ENCODE peak calls at places on chromosomes 7 and 10, in five cellular contexts. W is HepG2, P is SK-N-SH, N is IMR-90, X is K562. A is an unnamed sample.

GRCh38 chr10:120841522-120842189 is 9.5 kb upstream of the WDR11 start:
- DNase-seq in X (no peak), W (peak), P (no peak), N (no peak), A (no peak)

GRCh38 chr10:52368725-52369124 is 54.6 kb downstream of the DKK1 start:
- DNase-seq in P (no peak), N (no peak), X (no peak), W (no peak), A (no peak)

GRCh38 chr7:151254851-151255250 is 6.4 kb upstream of the SMARCD3 start:
- DNase-seq in W (no peak), N (no peak), P (no peak), X (no peak), A (no peak)

GRCh38 chr7:46545790-46546189 is 624.7 kb upstream of the IGFBP3 start:
- DNase-seq in P (no peak), X (no peak), N (peak), W (peak), A (no peak)

GRCh38 chr7:2812831-2813230 is 31.3 kb downstream of the GNA12 start:
- DNase-seq in P (no peak), W (no peak), N (no peak), X (no peak), A (no peak)

GRCh38 chr7:88310950-88311674 is 4.4 kb upstream of the STEAP4 start:
- DNase-seq in N (no peak), W (no peak), X (no peak), P (no peak), A (no peak)

GRCh38 chr7:35549781-35550180 is 145.2 kb downstream of the HERPUD2 start:
- DNase-seq in X (no peak), W (no peak), N (no peak), P (no peak), A (no peak)

GRCh38 chr7:75924884-75925283 is 9.9 kb downstream of the POR start:
- DNase-seq in P (no peak), X (no peak), W (no peak), N (no peak), A (no peak)

GRCh38 chr10:110210663-110211454 is 3.5 kb downstream of the MXI1 start:
- DNase-seq in N (peak), P (peak), X (peak), W (peak), A (peak)

GRCh38 chr7:69002416-69002815 is 595.9 kb upstream of the AUTS2 start:
- DNase-seq in W (no peak), N (peak), P (no peak), X (no peak), A (no peak)

GRCh38 chr7:79157281-79157680 is 296.2 kb downstream of the MAGI2 start:
- DNase-seq in W (no peak), N (peak), P (no peak), X (no peak), A (no peak)

GRCh38 chr7:30584415-30584814 is 10.3 kb upstream of the GARS1 start:
- DNase-seq in P (no peak), N (no peak), W (no peak), X (no peak), A (no peak)

GRCh38 chr7:151558575-151558974 is 38.9 kb upstream of the RHEB start:
- DNase-seq in W (peak), P (no peak), X (no peak), N (peak), A (no peak)

GRCh38 chr7:112452102-112452888 is 2.0 kb downstream of the IFRD1 start:
- DNase-seq in X (peak), P (peak), N (peak), W (peak), A (no peak)

GRCh38 chr7:134324107-134324506 is 7.4 kb upstream of the SLC35B4 start:
- DNase-seq in W (no peak), N (no peak), P (no peak), X (no peak), A (no peak)

GRCh38 chr7:112495820-112496462 is 15.2 kb downstream of the LSMEM1 start:
- DNase-seq in X (peak), P (peak), N (peak), W (peak), A (no peak)

GRCh38 chr10:73218466-73219191 is 28.4 kb downstream of the DNAJC9 start:
- DNase-seq in N (peak), X (peak), W (peak), P (peak), A (no peak)

GRCh38 chr10:71241114-71241898 is 28.9 kb downstream of the UNC5B start:
- DNase-seq in X (no peak), P (peak), W (no peak), N (peak), A (no peak)

GRCh38 chr7:122219253-122219865 is 75.3 kb upstream of the AASS start:
- DNase-seq in W (peak), N (peak), X (peak), P (peak), A (no peak)

GRCh38 chr7:40489844-40490602 is 355.2 kb downstream of the SUGCT start:
- DNase-seq in P (no peak), X (no peak), W (no peak), N (no peak), A (no peak)

GRCh38 chr7:47893238-47893637 is 55.0 kb downstream of the PKD1L1 start:
- DNase-seq in P (peak), W (peak), N (no peak), X (peak), A (no peak)

GRCh38 chr7:36207451-36208291 is 54.6 kb downstream of the EEPD1 start:
- DNase-seq in X (no peak), P (peak), N (peak), W (peak), A (no peak)

GRCh38 chr10:45505336-45505735 is 131.3 kb downstream of the ALOX5 start:
- DNase-seq in P (peak), N (no peak), X (no peak), W (no peak), A (no peak)

GRCh38 chr10:86687750-86688149 is 19.4 kb downstream of the LDB3 start:
- DNase-seq in W (no peak), X (no peak), N (peak), P (no peak), A (no peak)

GRCh38 chr7:109751241-109751640 is 1181.6 kb downstream of the DNAJB9 start:
- DNase-seq in P (no peak), W (peak), N (peak), X (no peak), A (no peak)

DNA sequence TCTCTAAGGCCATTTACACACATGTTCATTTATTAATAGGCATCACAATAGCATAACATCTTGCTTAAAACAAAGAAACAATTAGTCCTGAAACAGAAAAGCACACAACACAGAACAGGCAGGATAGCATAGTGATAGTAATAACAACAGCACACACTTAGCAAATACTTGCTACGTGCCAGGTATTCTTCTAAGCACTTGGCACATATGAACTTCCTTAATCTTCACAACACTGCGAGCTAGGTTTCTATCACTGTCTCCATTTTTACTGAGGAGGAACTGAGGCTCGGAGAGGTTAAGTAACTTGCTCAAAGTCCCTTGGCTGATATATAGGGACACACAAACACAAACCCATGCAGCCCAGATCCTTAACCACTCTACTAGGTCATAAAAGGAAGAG is 180.8 kb upstream of the RHOBTB1 start:
- DNase-seq in N (no peak), P (no peak), X (no peak), W (no peak), A (no peak)
- TF ChIP-seq SMC3 in N (no peak), P (no peak), X (no peak), W (no peak), A (no peak)

GRCh38 chr7:72404743-72405142 is 7.4 kb downstream of the CALN1 start:
- DNase-seq in P (no peak), N (no peak), X (no peak), W (no peak), A (no peak)
- H2AFZ ChIP-seq in P (no peak), N (no peak), X (no peak), W (no peak), A (no peak)

GRCh38 chr7:132406039-132406438 is 170.2 kb downstream of the PLXNA4 start:
- DNase-seq in X (no peak), P (no peak), W (no peak), N (no peak), A (no peak)

GRCh38 chr7:132407764-132408163 is 168.5 kb downstream of the PLXNA4 start:
- DNase-seq in W (no peak), P (peak), X (no peak), N (no peak), A (no peak)

GRCh38 chr7:132412435-132412834 is 163.8 kb downstream of the PLXNA4 start:
- DNase-seq in P (no peak), W (no peak), N (no peak), X (no peak), A (no peak)

GRCh38 chr7:132411142-132411541 is 165.1 kb downstream of the PLXNA4 start:
- DNase-seq in N (no peak), X (no peak), W (no peak), P (no peak), A (no peak)

GRCh38 chr7:132410385-132410784 is 165.9 kb downstream of the PLXNA4 start:
- DNase-seq in W (no peak), N (no peak), X (no peak), P (no peak), A (no peak)
- TF ChIP-seq SMC3 in W (no peak), N (no peak), X (no peak), P (no peak), A (no peak)

DNA sequence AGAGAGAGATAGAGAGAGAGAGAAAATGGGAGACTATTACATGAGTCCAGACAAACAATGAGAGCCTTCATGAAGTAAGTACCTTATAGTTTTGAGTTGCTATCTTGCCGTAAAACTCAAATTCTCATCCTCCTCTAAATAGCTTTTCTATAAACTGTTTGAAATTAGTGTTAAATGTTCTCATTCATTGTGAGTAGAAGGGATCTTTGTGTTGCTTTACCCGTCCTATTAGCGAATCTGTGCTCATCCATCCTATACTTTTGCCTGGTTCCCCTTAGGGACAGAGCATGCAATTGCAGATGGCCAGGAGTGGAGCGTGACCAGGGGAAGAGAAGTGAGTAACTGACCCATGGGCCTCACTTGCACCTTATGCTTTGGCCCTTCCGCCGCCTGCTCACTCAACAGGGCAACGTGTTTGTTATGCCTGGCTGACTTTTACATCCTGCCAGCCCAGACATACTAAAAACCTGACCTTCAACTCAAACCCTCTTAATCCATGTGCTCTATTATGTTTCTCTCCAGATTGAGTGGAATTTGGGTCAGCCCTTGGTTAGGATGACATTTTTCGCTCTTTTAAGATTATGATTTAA is 244.2 kb upstream of the YAE1 start:
- DNase-seq in P (no peak), N (no peak), W (no peak), X (no peak), A (no peak)
- H2AFZ ChIP-seq in P (no peak), N (no peak), W (no peak), X (no peak), A (no peak)

GRCh38 chr10:38103754-38104153 is 9.6 kb downstream of the ZNF37A start:
- DNase-seq in N (no peak), X (no peak), P (no peak), W (no peak), A (no peak)

GRCh38 chr10:38102889-38103288 is 8.8 kb downstream of the ZNF37A start:
- DNase-seq in P (no peak), N (no peak), W (no peak), X (no peak), A (no peak)
- TF ChIP-seq SMC3 in P (no peak), N (no peak), W (no peak), X (no peak), A (no peak)

DNA sequence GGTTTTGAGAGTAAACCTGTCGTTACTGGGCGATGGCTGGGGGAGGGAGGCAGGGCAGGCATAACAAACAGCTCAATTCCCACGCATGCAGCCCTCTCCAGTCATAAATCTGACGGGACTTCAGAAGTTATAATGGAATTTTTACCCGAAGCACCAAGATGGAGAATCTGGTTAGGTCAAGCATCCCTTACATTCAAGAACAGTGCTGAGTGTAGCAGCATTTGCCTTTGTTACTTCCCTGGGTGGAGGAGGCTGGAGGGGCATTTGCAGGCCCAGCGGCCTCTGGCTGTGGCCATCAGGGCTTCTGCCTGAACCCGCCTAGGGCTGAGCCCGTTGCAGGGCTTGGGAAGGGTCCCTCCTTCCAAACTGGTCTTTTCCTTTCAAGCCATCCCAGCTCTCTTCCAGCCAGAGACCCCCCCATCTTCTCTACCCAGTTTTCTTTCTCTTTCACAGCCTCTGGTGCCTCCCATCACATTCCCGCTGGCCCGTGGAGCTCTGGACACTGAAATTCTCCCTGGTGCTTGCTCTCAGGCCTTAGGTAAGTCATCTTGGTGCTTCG is 200.9 kb downstream of the ZNF438 start:
- DNase-seq in W (no peak), X (no peak), N (no peak), P (no peak), A (no peak)
- H2AFZ ChIP-seq in W (no peak), X (no peak), N (no peak), P (no peak), A (no peak)

DNA sequence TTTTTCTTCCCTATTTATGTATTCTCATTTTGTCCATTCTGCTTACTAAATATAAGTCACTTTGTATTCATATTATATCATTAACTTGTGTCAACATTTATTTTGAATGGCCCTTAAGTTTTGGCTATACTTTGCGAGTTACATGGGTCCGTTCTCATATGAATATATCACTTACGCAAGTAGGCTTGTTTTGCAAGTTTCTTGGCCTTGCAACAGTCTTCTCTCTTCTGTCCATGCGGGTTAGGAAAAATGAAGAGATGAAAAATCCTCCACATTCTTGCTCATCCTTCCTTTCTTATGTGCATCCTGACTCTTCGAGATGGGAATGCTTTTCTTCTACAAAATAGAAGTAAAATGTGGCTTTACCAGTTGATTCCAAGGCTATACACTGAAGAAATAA is 82.8 kb downstream of the GPR158 start:
- DNase-seq in W (no peak), N (no peak), X (no peak), P (no peak), A (no peak)
- TF ChIP-seq SMC3 in W (no peak), N (no peak), X (no peak), P (no peak), A (no peak)

DNA sequence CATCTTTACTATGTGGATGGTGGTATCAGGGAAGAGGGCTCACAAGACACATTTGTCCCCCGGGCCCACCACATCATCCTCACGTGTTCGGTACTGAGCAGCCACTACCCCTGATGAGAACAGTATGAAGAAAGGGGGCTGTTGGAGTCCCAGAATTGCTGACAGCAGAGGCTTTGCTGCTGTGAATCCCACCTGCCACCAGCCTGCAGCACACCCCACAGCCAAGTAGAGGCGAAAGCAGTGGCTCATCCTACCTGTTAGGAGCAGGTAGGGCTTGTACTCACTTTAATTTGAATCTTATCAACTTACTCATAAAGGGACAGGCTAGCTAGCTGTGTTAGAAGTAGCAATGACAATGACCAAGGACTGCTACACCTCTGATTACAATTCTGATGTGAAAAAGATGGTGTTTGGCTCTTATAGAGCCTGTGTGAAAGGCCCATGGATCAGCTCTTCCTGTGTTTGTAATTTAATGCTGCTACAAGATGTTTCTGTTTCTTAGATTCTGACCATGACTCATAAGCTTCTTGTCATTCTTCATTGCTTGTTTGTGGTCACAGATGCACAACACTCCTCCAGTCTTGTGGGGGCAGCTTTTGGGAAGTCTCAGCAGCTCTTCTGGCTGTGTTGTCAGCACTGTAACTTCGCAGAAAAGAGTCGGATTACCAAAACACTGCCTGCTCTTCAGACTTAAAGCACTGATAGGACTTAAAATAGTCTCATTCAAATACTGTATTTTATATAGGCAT is 9.1 kb upstream of the CSGALNACT2 start:
- DNase-seq in W (no peak), X (peak), N (peak), P (peak), A (no peak)
- H2AFZ ChIP-seq in W (no peak), X (no peak), N (no peak), P (no peak), A (peak)

GRCh38 chr10:57993302-57993701 is 274.4 kb downstream of the IPMK start:
- DNase-seq in X (no peak), P (no peak), W (no peak), N (no peak), A (no peak)

GRCh38 chr10:57996536-57996935 is 271.2 kb downstream of the IPMK start:
- DNase-seq in W (no peak), X (no peak), P (no peak), N (no peak), A (no peak)

GRCh38 chr10:57988964-57989363 is 278.7 kb downstream of the IPMK start:
- DNase-seq in P (no peak), N (no peak), W (no peak), X (no peak), A (no peak)

DNA sequence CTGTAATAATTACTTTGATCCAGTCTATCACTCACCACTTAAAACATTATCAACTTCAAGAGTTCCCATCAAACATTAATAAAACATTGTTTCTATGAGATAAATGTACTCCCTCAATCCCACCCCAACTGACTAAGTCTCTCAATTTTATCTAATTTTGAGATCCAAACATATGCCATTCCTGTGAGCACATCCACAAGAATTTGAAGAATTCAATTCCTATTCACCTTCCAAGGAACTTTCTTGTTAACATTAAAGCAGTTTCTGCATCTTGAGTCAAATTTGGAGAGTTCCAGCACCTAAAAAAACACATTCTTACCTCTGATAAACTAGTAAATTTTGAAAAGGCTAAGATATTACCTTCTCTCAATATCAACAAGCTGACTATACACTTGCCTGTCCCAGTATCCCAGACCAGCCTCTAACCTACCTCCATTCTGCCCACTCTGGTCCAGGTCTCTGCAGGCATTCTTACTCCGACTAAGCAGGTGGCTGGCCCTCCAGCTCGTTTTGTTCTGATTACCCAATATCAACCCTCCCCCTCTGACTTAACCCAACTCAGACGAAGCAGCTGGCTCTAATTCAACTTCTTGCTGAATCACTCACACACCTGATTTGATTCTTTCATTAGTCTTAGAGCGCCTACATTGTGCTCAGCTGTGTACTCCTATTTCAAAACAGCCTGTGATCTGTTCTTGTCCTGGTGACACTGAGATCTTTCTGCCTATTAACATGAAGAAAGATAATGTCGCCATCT is 275.2 kb downstream of the IPMK start:
- DNase-seq in W (no peak), N (peak), X (no peak), P (no peak), A (no peak)
- TF ChIP-seq SMC3 in W (no peak), N (no peak), X (no peak), P (no peak), A (no peak)

A was measured in GM12878.